ENCODE peak calls at places on chromosomes 16 and 17, in ten cellular contexts. D, C, I, B, O, N, R, F, V and X are unnamed samples.

GRCh38 chr17:74117999-74118421 is 85.5 kb upstream of the RPL38 start:
- DNase-seq in F (peak; percentile 44), V (no peak), N (no peak), R (no peak), B (no peak), O (no peak), C (no peak), D (no peak), I (peak; percentile 28), X (no peak)

GRCh38 chr17:18327556-18327955 is 12.5 kb downstream of the SMCR8 start:
- DNase-seq in D (no peak), C (no peak), F (no peak), N (no peak), V (no peak), B (no peak), R (no peak), I (no peak), O (no peak), X (no peak)

GRCh38 chr17:17849863-17850373 is 13.1 kb upstream of the SREBF1 start:
- DNase-seq in O (no peak), D (peak; percentile 76), R (no peak), V (peak; percentile 43), B (peak; percentile 44), C (peak; percentile 66), F (peak; percentile 58), N (no peak), I (peak; percentile 73), X (no peak)

GRCh38 chr17:41178843-41179616 is 1.0 kb upstream of the KRTAP4-2 start:
- DNase-seq in I (no peak), B (no peak), N (no peak), R (no peak), V (peak; percentile 15), F (no peak), O (no peak), C (no peak), D (no peak), X (no peak)

GRCh38 chr17:74455025-74455585 is 11.3 kb upstream of the CD300A start:
- DNase-seq in F (peak; percentile 40), V (no peak), N (no peak), O (no peak), D (no peak), R (peak; percentile 36), B (no peak), C (peak; percentile 47), I (no peak), X (no peak)

GRCh38 chr16:68255712-68256111 is 8.6 kb upstream of the SLC7A6 start:
- DNase-seq in D (no peak), I (no peak), R (no peak), O (no peak), B (no peak), F (no peak), V (no peak), N (no peak), C (no peak), X (no peak)

GRCh38 chr16:54027126-54027922 is 259.3 kb downstream of the IRX3 start:
- DNase-seq in O (no peak), V (peak; percentile 83), D (peak; percentile 86), F (no peak), C (no peak), I (no peak), N (no peak), B (no peak), R (no peak), X (no peak)

GRCh38 chr16:84751947-84752346 is 52.1 kb downstream of the USP10 start:
- DNase-seq in V (no peak), B (no peak), I (no peak), R (no peak), F (no peak), D (no peak), C (no peak), O (no peak), N (no peak), X (no peak)

GRCh38 chr16:71421911-71422310 is 19.9 kb downstream of the TLE7 start:
- DNase-seq in O (no peak), C (no peak), R (no peak), B (no peak), F (peak; percentile 49), D (peak; percentile 5), N (no peak), I (peak; percentile 16), V (no peak), X (no peak)

GRCh38 chr17:45677770-45678169 is 106.3 kb upstream of the CRHR1 start:
- DNase-seq in C (no peak), F (no peak), V (peak; percentile 14), R (no peak), D (no peak), O (no peak), I (no peak), N (no peak), B (no peak), X (no peak)

GRCh38 chr17:77796201-77796860 is 162.2 kb upstream of the TNRC6C start:
- DNase-seq in F (no peak), N (no peak), C (no peak), B (no peak), R (no peak), V (no peak), I (no peak), D (no peak), O (peak; percentile 21), X (no peak)

GRCh38 chr17:12068946-12069345 is 48.3 kb downstream of the MAP2K4 start:
- DNase-seq in R (no peak), V (peak; percentile 5), D (no peak), N (no peak), I (no peak), O (no peak), B (no peak), C (no peak), F (no peak), X (no peak)

GRCh38 chr16:920722-921121 is 50.1 kb downstream of the LMF1 start:
- DNase-seq in B (no peak), V (peak; percentile 21), N (no peak), C (peak; percentile 33), O (no peak), D (peak; percentile 25), R (peak; percentile 40), F (peak; percentile 1), I (no peak), X (no peak)

GRCh38 chr17:63435681-63436522 is 10.2 kb downstream of the CYB561 start:
- DNase-seq in B (peak; percentile 67), C (no peak), I (no peak), F (no peak), R (no peak), O (peak; percentile 76), D (no peak), V (no peak), N (no peak), X (no peak)
- H3K27ac ChIP-seq in B (peak overlapping the region; percentile 62), C (peak overlapping the region; percentile 70), I (no peak overlapping the region), F (no peak overlapping the region), R (peak overlapping the region; percentile 48), O (peak overlapping the region; percentile 65), D (no peak overlapping the region), V (no peak overlapping the region), N (no peak overlapping the region), X (peak overlapping the region; percentile 67)

GRCh38 chr16:4370151-4370550 is 1.5 kb upstream of the VASN start:
- DNase-seq in C (no peak), O (no peak), R (no peak), D (no peak), V (no peak), I (no peak), F (no peak), N (no peak), B (no peak), X (no peak)

GRCh38 chr16:4372315-4372577 is 598 bp downstream of the VASN start:
- DNase-seq in N (no peak), R (no peak), B (no peak), D (no peak), F (no peak), O (no peak), I (no peak), V (no peak), C (no peak), X (no peak)

GRCh38 chr16:4371481-4372314 is at the start of gene VASN:
- DNase-seq in D (peak; percentile 53), B (peak; percentile 88), C (peak; percentile 84), O (peak; percentile 94), I (peak; percentile 91), N (peak; percentile 73), F (peak; percentile 90), V (peak; percentile 75), R (peak; percentile 86), X (peak; percentile 72)

GRCh38 chr16:4369006-4369766 is 2.5 kb upstream of the VASN start:
- DNase-seq in D (no peak), B (no peak), C (no peak), R (peak; percentile 15), N (no peak), I (no peak), V (peak; percentile 51), O (peak; percentile 53), F (no peak), X (no peak)

DNA sequence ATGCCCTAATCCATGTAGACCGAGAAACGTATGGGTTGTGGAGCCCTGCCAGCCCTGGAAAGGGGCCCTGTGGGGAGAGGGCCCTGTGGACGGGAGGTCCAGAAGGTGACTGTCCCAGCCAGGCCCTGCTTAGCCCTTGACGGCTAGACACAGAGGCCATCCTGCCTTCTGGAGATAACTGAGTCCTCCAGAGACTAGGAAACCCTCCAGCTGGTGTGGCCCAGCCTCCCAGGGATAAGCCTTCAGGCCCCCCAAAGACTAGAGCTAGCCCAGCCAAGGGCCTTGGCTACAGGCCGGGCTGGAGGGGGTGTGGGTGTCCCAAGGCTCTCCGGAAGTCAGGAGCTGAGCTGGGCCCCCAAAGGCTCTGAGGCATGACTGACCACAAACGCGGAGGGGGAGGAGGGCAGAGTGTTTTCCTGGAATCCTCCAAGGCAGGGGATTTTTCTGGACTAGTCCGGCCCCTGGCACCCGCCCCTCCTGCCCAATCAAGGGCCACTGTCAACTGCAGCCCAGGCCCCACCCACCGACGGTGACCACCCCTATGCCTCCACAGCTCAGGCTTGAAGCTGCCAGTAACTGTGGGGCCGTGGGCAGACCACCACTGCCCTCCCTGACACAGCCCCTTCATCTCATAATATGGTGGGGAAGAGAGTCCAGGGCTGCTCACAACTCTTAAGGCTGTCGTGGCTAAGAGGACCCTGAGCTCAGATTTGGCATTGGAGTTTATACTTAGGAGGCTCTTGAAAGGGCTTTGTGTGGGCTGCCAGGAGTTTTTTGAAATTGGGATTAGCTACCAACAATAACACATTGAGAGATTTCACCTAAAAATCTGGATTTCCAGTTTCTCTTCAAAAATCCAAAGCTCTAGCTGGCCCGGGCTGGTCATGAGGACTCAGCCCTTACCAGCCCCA is 823 bp upstream of the VASN start:
- DNase-seq in C (peak; percentile 80), R (peak; percentile 79), N (no peak), V (peak; percentile 93), B (no peak), I (no peak), F (no peak), O (peak; percentile 58), D (peak; percentile 50), X (peak; percentile 67)
- H3K36me3 ChIP-seq in C (no peaks in the 10 kb centered on the region), R (no peaks in the 10 kb centered on the region), N (no peaks in the 10 kb centered on the region), V (peaks cover 2% of the 10 kb centered on the region), B (no peaks in the 10 kb centered on the region), I (no peaks in the 10 kb centered on the region), F (no peaks in the 10 kb centered on the region), O (no peaks in the 10 kb centered on the region), D (no peaks in the 10 kb centered on the region), X (peaks cover 3% of the 10 kb centered on the region)

GRCh38 chr17:29577778-29578211 is 9.3 kb downstream of the TP53I13 start:
- DNase-seq in I (no peak), C (peak; percentile 21), N (no peak), V (peak; percentile 12), B (no peak), O (no peak), F (no peak), D (no peak), R (no peak), X (no peak)
- H3K27ac ChIP-seq in I (no peak overlapping the region), C (no peak overlapping the region), N (no peak overlapping the region), V (no peak overlapping the region), B (no peak overlapping the region), O (no peak overlapping the region), F (no peak overlapping the region), D (no peak overlapping the region), R (no peak overlapping the region), X (no peak overlapping the region)

GRCh38 chr17:42202159-42202558 is 7.9 kb upstream of the GHDC start:
- DNase-seq in O (no peak), F (no peak), D (no peak), V (no peak), B (no peak), R (no peak), N (no peak), C (no peak), I (no peak), X (no peak)
- H3K36me3 ChIP-seq in O (no peaks in the 10 kb centered on the region), F (peaks cover 3% of the 10 kb centered on the region), D (peaks cover 46% of the 10 kb centered on the region), V (peaks cover 48% of the 10 kb centered on the region), B (peaks cover 24% of the 10 kb centered on the region), R (no peaks in the 10 kb centered on the region), N (peaks cover 84% of the 10 kb centered on the region), C (peaks cover 80% of the 10 kb centered on the region), I (peaks cover 16% of the 10 kb centered on the region), X (peaks cover 45% of the 10 kb centered on the region)